ENCODE peak calls at places on chromosome 5, in four cellular contexts. One of them, this sample, is unnamed.

GRCh38 chr5:149046196-149046829 is 16.5 kb downstream of the SH3TC2 start:
- DNase-seq in GM12878: no peak
- DNase-seq in K562: no peak
- DNase-seq in HepG2: no peak
- DNase-seq in this sample: no peak

GRCh38 chr5:41848983-41849382 is 21.2 kb downstream of the OXCT1 start:
- DNase-seq in GM12878: no peak
- DNase-seq in K562: peak; percentile 35
- DNase-seq in HepG2: no peak
- DNase-seq in this sample: no peak

GRCh38 chr5:57953830-57954229 is 471.2 kb upstream of the ACTBL2 start:
- DNase-seq in GM12878: no peak
- DNase-seq in K562: no peak
- DNase-seq in HepG2: no peak
- DNase-seq in this sample: no peak

GRCh38 chr5:80238778-80239679 is 16.8 kb downstream of the SERINC5 start:
- DNase-seq in GM12878: no peak
- DNase-seq in K562: no peak
- DNase-seq in HepG2: no peak
- DNase-seq in this sample: no peak

GRCh38 chr5:164065266-164065665 is 559.8 kb downstream of the MAT2B start:
- DNase-seq in GM12878: no peak
- DNase-seq in K562: no peak
- DNase-seq in HepG2: no peak
- DNase-seq in this sample: no peak

GRCh38 chr5:166436857-166437256 is 1854.6 kb upstream of the WWC1 start:
- DNase-seq in GM12878: no peak
- DNase-seq in K562: no peak
- DNase-seq in HepG2: no peak
- DNase-seq in this sample: no peak

GRCh38 chr5:59829389-59829788 is 64.1 kb downstream of the PDE4D start:
- DNase-seq in GM12878: no peak
- DNase-seq in K562: no peak
- DNase-seq in HepG2: no peak
- DNase-seq in this sample: no peak

GRCh38 chr5:3180610-3181009 is 415.0 kb upstream of the IRX1 start:
- DNase-seq in GM12878: no peak
- DNase-seq in K562: no peak
- DNase-seq in HepG2: no peak
- DNase-seq in this sample: no peak

GRCh38 chr5:115549154-115549553 is 4.6 kb upstream of the FEM1C start:
- DNase-seq in GM12878: peak; percentile 48
- DNase-seq in K562: no peak
- DNase-seq in HepG2: peak; percentile 45
- DNase-seq in this sample: peak; percentile 51

GRCh38 chr5:97554992-97555981 is 372.2 kb upstream of the RIOK2 start:
- DNase-seq in GM12878: no peak
- DNase-seq in K562: no peak
- DNase-seq in HepG2: no peak
- DNase-seq in this sample: no peak

GRCh38 chr5:170265527-170265926 is 32.0 kb downstream of the LCP2 start:
- DNase-seq in GM12878: no peak
- DNase-seq in K562: no peak
- DNase-seq in HepG2: no peak
- DNase-seq in this sample: no peak

GRCh38 chr5:64958757-64959391 is 190.1 kb downstream of the CWC27 start:
- DNase-seq in GM12878: no peak
- DNase-seq in K562: no peak
- DNase-seq in HepG2: peak; percentile 11
- DNase-seq in this sample: no peak

GRCh38 chr5:63962345-63962744 is at the start of gene HTR1A:
- DNase-seq in GM12878: no peak
- DNase-seq in K562: no peak
- DNase-seq in HepG2: no peak
- DNase-seq in this sample: peak; percentile 17

GRCh38 chr5:97044057-97044456 is 98.4 kb downstream of the LIX1 start:
- DNase-seq in GM12878: no peak
- DNase-seq in K562: no peak
- DNase-seq in HepG2: peak; percentile 27
- DNase-seq in this sample: peak; percentile 76

GRCh38 chr5:139358064-139358463 is 16.4 kb downstream of the PAIP2 start:
- DNase-seq in GM12878: no peak
- DNase-seq in K562: no peak
- DNase-seq in HepG2: no peak
- DNase-seq in this sample: no peak

GRCh38 chr5:179875741-179876667 is 17.4 kb upstream of the MRNIP start:
- DNase-seq in GM12878: no peak
- DNase-seq in K562: no peak
- DNase-seq in HepG2: no peak
- DNase-seq in this sample: no peak

GRCh38 chr5:59905217-59905616 is 11.7 kb upstream of the PDE4D start:
- DNase-seq in GM12878: no peak
- DNase-seq in K562: no peak
- DNase-seq in HepG2: no peak
- DNase-seq in this sample: no peak

GRCh38 chr5:10288600-10289213 is 19.0 kb downstream of the CMBL start:
- DNase-seq in GM12878: no peak
- DNase-seq in K562: no peak
- DNase-seq in HepG2: no peak
- DNase-seq in this sample: no peak

GRCh38 chr5:67672633-67673032 is 476.0 kb upstream of the CD180 start:
- DNase-seq in GM12878: no peak
- DNase-seq in K562: no peak
- DNase-seq in HepG2: no peak
- DNase-seq in this sample: no peak

GRCh38 chr5:1065891-1066650 is 45.8 kb downstream of the SLC12A7 start:
- DNase-seq in GM12878: no peak
- DNase-seq in K562: no peak
- DNase-seq in HepG2: no peak
- DNase-seq in this sample: no peak

GRCh38 chr5:161541-162110 is 29.7 kb upstream of the LRRC14B start:
- DNase-seq in GM12878: no peak
- DNase-seq in K562: no peak
- DNase-seq in HepG2: no peak
- DNase-seq in this sample: peak; percentile 7

GRCh38 chr5:90542827-90543519 is 13.6 kb upstream of the LYSMD3 start:
- DNase-seq in GM12878: no peak
- DNase-seq in K562: no peak
- DNase-seq in HepG2: no peak
- DNase-seq in this sample: no peak

GRCh38 chr5:77437194-77437593 is 54.9 kb downstream of the WDR41 start:
- DNase-seq in GM12878: no peak
- DNase-seq in K562: no peak
- DNase-seq in HepG2: peak; percentile 18
- DNase-seq in this sample: no peak

GRCh38 chr5:9549941-9550340 is 4.1 kb upstream of the SEMA5A start:
- DNase-seq in GM12878: no peak
- DNase-seq in K562: no peak
- DNase-seq in HepG2: no peak
- DNase-seq in this sample: no peak

GRCh38 chr5:120465281-120465961 is 1.3 kb downstream of the PRR16 start:
- DNase-seq in GM12878: no peak
- DNase-seq in K562: peak; percentile 12
- DNase-seq in HepG2: no peak
- DNase-seq in this sample: peak; percentile 63

GRCh38 chr5:62649025-62649424 is 70.4 kb downstream of the LRRC70 start:
- DNase-seq in GM12878: no peak
- DNase-seq in K562: no peak
- DNase-seq in HepG2: no peak
- DNase-seq in this sample: no peak

GRCh38 chr5:20212701-20213100 is 224.7 kb upstream of the CDH18 start:
- DNase-seq in GM12878: no peak
- DNase-seq in K562: no peak
- DNase-seq in HepG2: no peak
- DNase-seq in this sample: no peak

GRCh38 chr5:142356318-142356715 is 31.5 kb upstream of the SPRY4 start:
- DNase-seq in GM12878: no peak
- DNase-seq in K562: no peak
- DNase-seq in HepG2: no peak
- DNase-seq in this sample: no peak
- TF ChIP-seq ATF2 in GM12878: no peak
- TF ChIP-seq ATF2 in K562: no peak
- TF ChIP-seq ATF2 in HepG2: no peak
- TF ChIP-seq ATF2 in this sample: no peak

DNA sequence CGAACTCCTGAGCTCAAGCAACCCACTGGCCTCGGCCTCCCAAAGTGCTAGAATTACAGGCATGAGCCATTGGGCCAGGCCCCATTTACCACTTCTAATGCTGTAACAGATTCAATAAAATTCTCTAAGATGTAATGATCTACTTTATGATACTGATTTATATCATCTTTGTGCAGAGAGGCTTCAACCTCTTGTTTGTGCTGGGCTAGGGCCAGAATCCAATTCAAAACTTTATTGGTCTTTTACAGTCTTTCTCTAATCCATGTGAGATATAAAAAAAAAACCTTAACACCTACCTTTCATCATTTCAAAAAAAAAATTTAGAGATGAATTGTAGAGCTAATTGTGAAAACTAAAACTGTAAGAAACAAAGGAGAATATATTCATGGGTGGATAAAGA is 8.2 kb upstream of the BTF3 start:
- DNase-seq in GM12878: no peak
- DNase-seq in K562: no peak
- DNase-seq in HepG2: no peak
- DNase-seq in this sample: no peak
- TF ChIP-seq ATF2 in GM12878: no peak
- TF ChIP-seq ATF2 in K562: no peak
- TF ChIP-seq ATF2 in HepG2: no peak
- TF ChIP-seq ATF2 in this sample: no peak

DNA sequence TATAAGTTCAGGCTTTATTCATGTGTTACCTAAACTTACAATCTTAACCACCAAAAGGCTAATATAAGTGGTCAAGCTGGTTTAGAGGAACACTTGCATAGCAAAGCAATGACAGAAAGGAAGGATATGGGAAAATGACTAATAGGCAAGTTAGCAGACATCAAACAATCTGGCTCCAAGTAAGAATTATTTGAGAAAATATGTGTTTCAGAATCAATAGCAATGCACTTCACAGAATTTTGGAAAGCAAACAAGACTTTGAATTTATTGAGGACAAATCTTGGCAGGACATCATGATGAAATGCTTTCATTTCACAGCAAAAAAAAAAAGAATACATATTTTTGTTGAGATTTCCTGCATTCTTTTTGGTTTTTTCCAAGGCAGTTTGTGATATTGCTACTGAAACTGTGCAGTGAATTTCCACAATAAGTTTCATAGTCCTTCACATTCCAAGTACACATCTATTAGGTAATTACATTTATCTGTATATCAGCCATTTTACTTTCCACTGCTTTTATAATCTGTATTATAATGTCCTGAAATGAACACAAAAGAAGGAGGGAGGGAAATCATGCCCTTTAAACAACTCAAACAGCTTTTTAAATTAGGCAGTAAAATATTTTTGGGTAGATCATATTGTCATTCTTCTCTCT is 417.9 kb downstream of the NR2F1-AS1 start:
- DNase-seq in GM12878: no peak
- DNase-seq in K562: no peak
- DNase-seq in HepG2: no peak
- DNase-seq in this sample: no peak
- TF ChIP-seq ATF2 in GM12878: no peak
- TF ChIP-seq ATF2 in K562: no peak
- TF ChIP-seq ATF2 in HepG2: no peak
- TF ChIP-seq ATF2 in this sample: no peak

DNA sequence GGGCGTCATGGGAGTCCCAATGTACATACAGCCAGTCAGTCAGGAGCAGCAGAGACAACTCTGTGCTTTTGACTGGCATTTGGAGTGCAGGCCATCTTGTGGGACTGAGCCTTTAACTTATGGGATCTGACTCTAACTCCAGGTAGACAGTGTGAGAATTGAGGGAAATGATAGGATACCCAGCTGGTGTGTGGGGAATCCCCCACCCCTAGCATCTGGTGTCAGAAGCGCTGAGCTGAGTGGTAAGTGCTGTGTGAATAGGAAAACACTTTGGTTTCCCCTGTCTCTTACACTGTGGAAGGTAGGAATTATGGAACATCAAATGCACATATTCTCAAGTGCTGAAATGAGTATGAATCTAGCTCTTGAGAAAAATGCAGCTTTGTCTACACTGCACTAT is 43.9 kb downstream of the CCDC125 start:
- DNase-seq in GM12878: no peak
- DNase-seq in K562: no peak
- DNase-seq in HepG2: no peak
- DNase-seq in this sample: no peak
- TF ChIP-seq ATF2 in GM12878: no peak
- TF ChIP-seq ATF2 in K562: no peak
- TF ChIP-seq ATF2 in HepG2: no peak
- TF ChIP-seq ATF2 in this sample: no peak

DNA sequence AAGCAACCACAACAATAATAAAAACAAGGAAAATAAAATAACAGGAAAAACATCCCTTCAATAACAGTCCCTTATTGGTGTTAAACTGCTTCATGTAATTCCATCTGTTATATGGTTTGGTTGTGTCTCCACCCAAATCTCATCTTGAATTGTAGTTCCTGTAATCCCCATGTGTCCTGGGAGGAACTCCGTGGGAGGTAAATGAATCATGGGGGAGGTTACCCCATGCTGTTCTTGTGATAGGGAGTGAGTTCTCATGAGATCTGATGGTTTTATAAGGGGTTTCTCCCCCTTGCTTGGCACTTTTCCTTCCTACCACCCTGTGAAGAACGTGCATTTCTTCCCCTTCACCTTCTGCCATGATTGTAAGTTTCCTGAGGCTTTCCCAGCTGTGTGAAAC is 369.8 kb downstream of the TMEM232 start:
- DNase-seq in GM12878: no peak
- DNase-seq in K562: no peak
- DNase-seq in HepG2: no peak
- DNase-seq in this sample: no peak
- TF ChIP-seq ATF2 in GM12878: no peak
- TF ChIP-seq ATF2 in K562: no peak
- TF ChIP-seq ATF2 in HepG2: no peak
- TF ChIP-seq ATF2 in this sample: no peak

DNA sequence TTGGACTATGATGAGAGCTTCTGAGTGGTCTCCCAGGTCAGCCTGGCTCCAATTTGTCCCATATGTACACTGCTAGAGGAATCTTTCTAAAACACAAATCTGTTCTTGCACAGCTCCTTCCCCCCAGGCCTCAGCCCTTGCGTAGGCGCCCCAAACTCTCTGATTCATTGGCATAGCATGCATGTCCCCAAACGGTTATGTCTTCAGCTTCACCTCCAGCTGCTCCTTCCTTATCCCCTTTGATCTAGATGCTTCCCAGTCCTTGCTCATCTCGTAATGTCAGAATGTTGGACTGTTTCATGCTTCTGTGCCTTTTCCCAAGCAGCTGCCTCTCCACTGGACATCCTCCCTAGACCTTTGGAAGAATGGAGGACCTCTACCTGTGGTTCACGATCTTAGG is 60.1 kb upstream of the BASP1 start:
- DNase-seq in GM12878: no peak
- DNase-seq in K562: no peak
- DNase-seq in HepG2: no peak
- DNase-seq in this sample: no peak
- TF ChIP-seq ATF2 in GM12878: no peak
- TF ChIP-seq ATF2 in K562: no peak
- TF ChIP-seq ATF2 in HepG2: no peak
- TF ChIP-seq ATF2 in this sample: no peak

GRCh38 chr5:141533897-141534296 is 45.0 kb downstream of the PCDHGC5 start:
- DNase-seq in GM12878: no peak
- DNase-seq in K562: no peak
- DNase-seq in HepG2: no peak
- DNase-seq in this sample: no peak
- TF ChIP-seq ATF2 in GM12878: no peak
- TF ChIP-seq ATF2 in K562: no peak
- TF ChIP-seq ATF2 in HepG2: no peak
- TF ChIP-seq ATF2 in this sample: no peak